ENCODE peak calls at places on chromosomes 1 and 21, in four cellular contexts. N, T, J and R are unnamed samples. For H3K4me1, the result is how much of the 10 kb centered on the place peaks cover.

GRCh38 chr21:25341981-25342380 is 265.3 kb downstream of the MRPL39 start:
- DNase-seq in T (no peak), N (no peak), J (no peak), R (no peak)

GRCh38 chr1:233025156-233025555 is 74.7 kb downstream of the NTPCR start:
- DNase-seq in J (no peak), T (no peak), N (peak), R (no peak)

GRCh38 chr1:6028042-6028895 is 17.4 kb upstream of the KCNAB2 start:
- DNase-seq in J (no peak), T (no peak), N (peak), R (no peak)

GRCh38 chr1:113744114-113744513 is 15.2 kb downstream of the PHTF1 start:
- DNase-seq in T (no peak), N (no peak), J (no peak), R (no peak)

GRCh38 chr1:184222561-184223157 is 164.2 kb upstream of the C1orf21 start:
- DNase-seq in T (no peak), N (peak), J (peak), R (no peak)

GRCh38 chr1:229784834-229785233 is 158.8 kb downstream of the URB2 start:
- DNase-seq in J (no peak), N (no peak), T (no peak), R (no peak)

GRCh38 chr1:214476229-214476957 is 75.0 kb downstream of the PTPN14 start:
- DNase-seq in N (no peak), J (peak), T (no peak), R (no peak)

GRCh38 chr1:164772635-164773034 is 213.7 kb downstream of the PBX1 start:
- DNase-seq in T (no peak), J (peak), N (peak), R (peak)

GRCh38 chr1:172230526-172230925 is 190.0 kb upstream of the C1orf105 start:
- DNase-seq in J (no peak), N (no peak), T (no peak), R (no peak)

GRCh38 chr1:4724695-4725250 is 70.4 kb downstream of the AJAP1 start:
- DNase-seq in N (no peak), J (no peak), T (no peak), R (no peak)

GRCh38 chr1:117147856-117148588 is 26.5 kb upstream of the TRIM45 start:
- DNase-seq in J (peak), N (peak), T (peak), R (no peak)

GRCh38 chr1:208203848-208204609 is 40.2 kb downstream of the PLXNA2 start:
- DNase-seq in J (no peak), N (no peak), T (no peak), R (no peak)

GRCh38 chr1:218330043-218330623 is 15.0 kb upstream of the TGFB2 start:
- DNase-seq in J (peak), N (peak), T (no peak), R (no peak)

GRCh38 chr1:162151900-162152829 is 82.7 kb downstream of the NOS1AP start:
- DNase-seq in N (peak), J (no peak), T (no peak), R (no peak)

GRCh38 chr1:15337656-15338402 is 71.9 kb upstream of the EFHD2 start:
- DNase-seq in N (peak), T (no peak), J (peak), R (no peak)

GRCh38 chr1:23736437-23737134 is 6.7 kb upstream of the ELOA start:
- DNase-seq in N (no peak), J (no peak), T (no peak), R (no peak)

GRCh38 chr21:14438204-14438603 is 55.3 kb upstream of the HSPA13 start:
- DNase-seq in N (no peak), J (no peak), T (no peak), R (no peak)

GRCh38 chr1:29682171-29682917 is 446.0 kb downstream of the PTPRU start:
- DNase-seq in J (no peak), T (no peak), N (no peak), R (peak)

GRCh38 chr1:115697619-115698018 is 55.8 kb downstream of the VANGL1 start:
- DNase-seq in J (no peak), T (no peak), N (no peak), R (no peak)

GRCh38 chr1:199029855-199030254 is 391.0 kb downstream of the PTPRC start:
- DNase-seq in J (peak), N (peak), T (no peak), R (no peak)

GRCh38 chr1:186682721-186683120 is 2.5 kb upstream of the PTGS2 start:
- DNase-seq in N (peak), T (no peak), J (no peak), R (no peak)

GRCh38 chr1:109984190-109984455 is 442 bp upstream of the AHCYL1 start:
- DNase-seq in T (no peak), N (peak), J (no peak), R (no peak)

GRCh38 chr1:167431261-167431908 is 86.9 kb downstream of the CD247 start:
- DNase-seq in T (no peak), J (no peak), N (no peak), R (no peak)

GRCh38 chr21:38798481-38798882 is 7.2 kb upstream of the ETS2 start:
- DNase-seq in T (no peak), N (no peak), J (peak), R (peak)

GRCh38 chr1:18646091-18646775 is 15.6 kb downstream of the PAX7 start:
- DNase-seq in J (no peak), T (no peak), N (no peak), R (no peak)

GRCh38 chr1:220970311-220970710 is 91.1 kb downstream of the HLX start:
- DNase-seq in J (no peak), T (no peak), N (peak), R (no peak)

GRCh38 chr1:59976194-59977074 is 49.9 kb upstream of the CYP2J2 start:
- DNase-seq in T (peak), N (peak), J (peak), R (no peak)

GRCh38 chr1:189356206-189356605 is 1121.5 kb downstream of the BRINP3 start:
- DNase-seq in J (no peak), T (no peak), N (no peak), R (no peak)

GRCh38 chr1:13825033-13825432 is 125.0 kb downstream of the PRDM2 start:
- DNase-seq in J (no peak), T (no peak), N (peak), R (no peak)

GRCh38 chr1:11980676-11980972 is 380 bp downstream of the MFN2 start:
- DNase-seq in T (no peak), J (no peak), N (no peak), R (no peak)

GRCh38 chr1:108643492-108644333 is 17.2 kb downstream of the HENMT1 start:
- DNase-seq in T (no peak), J (peak), N (peak), R (no peak)

GRCh38 chr1:109237512-109237911 is 11.8 kb upstream of the CELSR2 start:
- DNase-seq in T (no peak), J (no peak), N (no peak), R (no peak)

GRCh38 chr1:7218210-7218832 is 433.1 kb downstream of the CAMTA1 start:
- DNase-seq in T (no peak), J (peak), N (peak), R (no peak)

GRCh38 chr1:24442764-24443163 is 27.2 kb downstream of the NIPAL3 start:
- DNase-seq in T (no peak), N (peak), J (no peak), R (no peak)

GRCh38 chr1:76006234-76006633 is 68.3 kb upstream of the ST6GALNAC3 start:
- DNase-seq in N (peak), J (no peak), T (no peak), R (no peak)

GRCh38 chr1:94259635-94260289 is 22.4 kb upstream of the ARHGAP29 start:
- DNase-seq in J (no peak), T (no peak), N (peak), R (no peak)

GRCh38 chr1:246517391-246517790 is 10.3 kb upstream of the SMYD3 start:
- DNase-seq in N (no peak), T (no peak), J (no peak), R (no peak)

GRCh38 chr1:52139817-52140540 is 1.9 kb upstream of the ZFYVE9 start:
- DNase-seq in N (peak), T (no peak), J (peak), R (no peak)

GRCh38 chr21:37762606-37763005 is 153.7 kb downstream of the KCNJ6 start:
- DNase-seq in N (no peak), J (no peak), T (no peak), R (no peak)

GRCh38 chr1:154324241-154324640 is 1.1 kb upstream of the ATP8B2 start:
- DNase-seq in T (no peak), J (no peak), N (no peak), R (no peak)

GRCh38 chr1:154324669-154325582 is at the start of gene ATP8B2:
- DNase-seq in J (peak), T (no peak), N (peak), R (no peak)

GRCh38 chr1:154327466-154328317 is 2.4 kb downstream of the ATP8B2 start:
- DNase-seq in T (no peak), N (no peak), J (no peak), R (no peak)

GRCh38 chr1:154326546-154327465 is 1.5 kb downstream of the ATP8B2 start:
- DNase-seq in T (no peak), N (peak), J (peak), R (no peak)

DNA sequence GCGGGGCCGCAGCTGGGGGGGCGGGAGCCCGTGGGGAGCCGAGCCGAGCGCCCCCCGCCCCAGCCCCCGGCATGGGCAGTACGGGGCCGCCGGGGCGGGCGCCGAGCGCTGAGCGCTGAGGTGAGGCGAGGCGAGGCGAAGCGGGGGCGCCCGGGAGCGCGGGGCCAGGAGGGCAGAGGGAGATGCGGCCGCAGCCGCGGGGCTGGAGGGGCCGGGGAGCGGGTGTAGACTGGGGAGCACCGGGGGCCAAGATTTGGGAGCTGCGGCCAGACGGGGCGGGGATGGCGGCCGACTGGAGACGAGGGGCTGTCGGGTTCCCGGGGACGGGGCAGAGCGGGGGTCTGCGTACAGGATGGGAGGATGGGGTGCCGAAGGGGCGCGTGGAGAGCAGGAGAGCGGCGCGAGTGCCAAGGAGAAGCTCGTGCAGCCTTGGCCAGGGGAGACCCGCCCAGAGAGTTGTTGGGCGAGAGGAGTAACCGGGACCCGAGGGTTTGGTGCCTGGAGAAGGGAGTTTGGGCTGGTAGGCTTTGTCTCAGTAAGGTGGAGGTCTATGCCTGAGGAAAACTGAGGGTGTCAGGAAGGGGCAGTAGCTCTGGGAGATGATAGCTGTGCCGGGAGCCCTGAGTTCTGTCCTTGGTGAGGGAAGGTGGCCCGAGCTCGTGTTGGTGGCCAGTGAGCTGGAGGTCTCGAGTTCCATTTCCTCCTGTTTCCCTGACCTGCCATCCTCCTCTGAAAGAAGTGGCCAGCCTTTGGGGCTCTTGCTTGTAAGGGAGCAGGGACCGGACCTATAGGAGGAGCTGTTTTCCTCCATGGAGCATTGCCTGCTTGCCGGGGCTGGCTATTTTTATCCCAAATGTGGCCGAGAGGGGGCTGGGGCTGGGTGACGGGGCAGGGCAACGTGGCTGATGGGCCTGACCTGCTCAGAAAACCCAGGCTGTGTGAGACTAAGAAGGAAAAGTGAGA is 539 bp downstream of the ATP8B2 start:
- DNase-seq in T (no peak), N (peak), J (peak), R (no peak)
- H3K4me1 ChIP-seq in T (under half), N (under half), J (under half), R (under half)

GRCh38 chr1:40362199-40362598 is 11.3 kb upstream of the SMAP2 start:
- DNase-seq in N (no peak), J (no peak), T (no peak), R (no peak)

GRCh38 chr1:40360631-40361030 is 12.9 kb upstream of the SMAP2 start:
- DNase-seq in N (no peak), J (no peak), T (no peak), R (no peak)

GRCh38 chr1:40361637-40362036 is 11.9 kb upstream of the SMAP2 start:
- DNase-seq in N (no peak), J (no peak), T (no peak), R (no peak)

GRCh38 chr1:40362699-40363098 is 10.8 kb upstream of the SMAP2 start:
- DNase-seq in N (peak), T (no peak), J (no peak), R (no peak)

DNA sequence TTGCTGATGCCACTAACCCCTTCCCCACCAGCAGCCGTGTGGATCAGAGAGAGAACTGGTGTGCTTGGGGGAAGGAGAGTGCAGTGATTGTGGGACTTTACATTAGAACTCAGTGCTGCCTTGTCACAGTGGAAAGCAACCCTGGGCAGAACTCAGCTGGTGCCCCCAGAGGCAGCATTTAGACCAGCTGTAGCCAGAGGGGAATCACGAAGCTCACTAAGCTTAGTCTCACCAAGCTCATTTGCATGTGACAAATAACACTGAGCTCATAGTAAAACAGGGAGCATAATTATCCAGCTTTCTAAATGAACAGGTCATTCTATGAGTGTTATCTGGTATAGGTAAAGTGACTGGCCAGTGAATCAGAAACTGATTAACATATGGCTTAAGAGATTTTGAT is 9.8 kb upstream of the SMAP2 start:
- DNase-seq in N (no peak), J (no peak), T (no peak), R (no peak)
- TF ChIP-seq CTCF in N (no peak), J (no peak), T (no peak), R (no peak)

GRCh38 chr21:45081636-45082035 is 7.3 kb downstream of the ADARB1 start:
- DNase-seq in J (no peak), N (no peak), T (no peak), R (no peak)
- H3K4me1 ChIP-seq in J (under half), N (under half), T (under half), R (under half)

GRCh38 chr1:181486098-181486420 is 2.7 kb downstream of the CACNA1E start:
- DNase-seq in J (no peak), T (no peak), N (no peak), R (no peak)
- TF ChIP-seq CTCF in J (no peak), T (no peak), N (no peak), R (no peak)

DNA sequence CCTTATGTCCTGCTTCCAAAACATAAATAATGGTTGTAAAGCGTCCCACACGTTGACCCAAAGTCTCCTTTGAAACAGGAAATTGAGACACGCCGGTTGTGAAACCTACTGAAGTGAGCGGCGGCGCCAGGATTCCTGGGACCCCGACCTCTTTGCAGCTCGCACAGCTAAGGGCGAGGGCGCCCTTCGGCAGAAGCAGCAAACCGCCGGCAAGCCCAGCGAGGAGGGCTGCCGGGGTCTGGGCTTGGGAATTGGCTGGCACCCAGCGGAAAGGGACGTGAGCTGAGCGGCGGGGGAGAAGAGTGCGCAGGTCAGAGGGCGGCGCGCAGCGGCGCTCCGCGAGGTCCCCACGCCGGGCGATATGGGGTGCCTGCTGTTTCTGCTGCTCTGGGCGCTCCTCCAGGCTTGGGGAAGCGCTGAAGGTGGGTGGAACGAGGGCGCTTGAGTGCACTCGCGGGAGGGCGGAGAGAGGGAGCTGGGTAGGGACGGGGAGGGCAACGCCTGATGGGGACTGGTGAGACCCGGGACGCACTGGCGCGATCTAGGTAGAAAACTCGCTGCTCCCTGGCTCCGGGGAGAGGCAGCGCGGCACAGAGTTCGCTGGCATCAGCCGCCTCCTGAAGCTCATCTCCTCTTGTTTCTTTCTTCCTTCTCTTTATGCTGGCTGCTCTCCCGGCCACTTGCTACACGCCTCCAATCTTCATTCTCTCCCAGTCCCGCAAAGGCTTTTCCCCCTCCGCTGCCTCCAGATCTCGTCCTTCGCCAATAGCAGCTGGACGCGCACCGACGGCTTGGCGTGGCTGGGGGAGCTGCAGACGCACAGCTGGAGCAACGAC is at the start of gene CD1D:
- DNase-seq in J (peak), N (no peak), T (no peak), R (no peak)
- H3K4me1 ChIP-seq in J (under half), N (under half), T (under half), R (under half)

GRCh38 chr21:32238063-32238462 is 40.8 kb downstream of the MIS18A start:
- DNase-seq in N (no peak), J (no peak), T (no peak), R (no peak)
- TF ChIP-seq CTCF in N (no peak), J (no peak), T (no peak), R (no peak)

GRCh38 chr1:111704240-111704639 is 35.0 kb downstream of the INKA2 start:
- DNase-seq in J (no peak), N (no peak), T (no peak), R (no peak)

GRCh38 chr1:111707906-111708305 is 31.3 kb downstream of the INKA2 start:
- DNase-seq in N (peak), J (no peak), T (no peak), R (no peak)

GRCh38 chr1:111704776-111705175 is 34.4 kb downstream of the INKA2 start:
- DNase-seq in J (peak), T (no peak), N (no peak), R (peak)

GRCh38 chr1:111705841-111706240 is 33.4 kb downstream of the INKA2 start:
- DNase-seq in N (peak), T (no peak), J (no peak), R (no peak)

DNA sequence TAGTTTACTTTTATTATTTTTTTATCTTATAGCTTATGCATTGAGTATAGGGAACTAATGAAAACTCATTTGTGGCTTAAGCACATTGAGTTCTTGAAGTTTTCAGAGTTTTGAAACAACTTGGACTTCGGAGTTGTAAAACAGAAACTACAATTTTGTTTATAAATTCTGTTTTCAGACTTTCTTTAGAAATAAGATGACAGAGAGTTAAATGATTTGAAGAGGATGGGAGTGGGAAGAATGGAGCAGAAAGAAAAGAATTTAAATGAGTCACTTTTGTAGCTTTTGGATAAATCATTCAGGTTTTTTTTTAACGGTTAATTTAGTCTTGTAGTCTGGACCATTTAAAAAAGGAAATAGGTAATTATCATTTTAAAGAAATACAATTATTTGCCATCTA is 32.3 kb downstream of the INKA2 start:
- DNase-seq in N (peak), J (no peak), T (no peak), R (no peak)
- H3K4me1 ChIP-seq in N (under half), J (under half), T (under half), R (under half)

DNA sequence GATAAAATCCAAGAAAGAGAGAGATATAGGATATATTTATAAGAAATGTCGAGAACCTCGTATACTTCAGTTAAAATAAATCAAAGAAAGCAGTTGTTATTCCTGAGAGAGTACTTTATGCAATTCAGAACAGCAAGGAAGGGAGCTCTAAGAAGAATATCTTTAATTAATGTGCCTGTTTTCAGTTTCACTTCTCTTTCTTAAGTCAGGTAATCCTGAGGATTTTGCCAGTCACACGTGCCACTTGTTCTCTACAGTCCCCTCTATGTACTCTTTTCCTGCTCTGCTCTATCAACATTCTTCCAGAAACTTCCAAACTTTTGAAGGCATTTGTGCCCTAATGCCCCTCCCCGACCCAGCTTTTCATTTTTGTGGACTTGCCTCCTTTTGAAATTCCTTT is 211.9 kb downstream of the AKT3 start:
- DNase-seq in N (no peak), J (no peak), T (no peak), R (no peak)
- TF ChIP-seq CTCF in N (no peak), J (no peak), T (no peak), R (no peak)